ENCODE peak calls at places on chromosomes 13 and 19, in four cellular contexts. One of them, this sample, is unnamed.
A peak's percentile ranks its signal among the peaks of the same experiment; 100 is the strongest.

GRCh38 chr13:48749144-48749543 is 95.4 kb downstream of the CYSLTR2 start:
- DNase-seq in GDM1: no peak
- DNase-seq in activated CD4-positive, alpha-beta T cell treated with anti-CD3 and anti-CD28 coated beads for 24 hours: no peak
- DNase-seq in stimulated activated CD8-positive, alpha-beta memory T cell treated with anti-CD3 and anti-CD28 coated beads, Interleukin-4, amount 100 ng/mL, for 24 hours: no peak
- DNase-seq in this sample: peak; percentile 71

GRCh38 chr19:315811-316210 is 24.6 kb upstream of the PLPP2 start:
- DNase-seq in activated CD4-positive, alpha-beta T cell treated with anti-CD3 and anti-CD28 coated beads for 24 hours: no peak
- DNase-seq in GDM1: no peak
- DNase-seq in stimulated activated CD8-positive, alpha-beta memory T cell treated with anti-CD3 and anti-CD28 coated beads, Interleukin-4, amount 100 ng/mL, for 24 hours: no peak
- DNase-seq in this sample: no peak

GRCh38 chr13:18993884-18994660 is 187.6 kb downstream of the TUBA3C start:
- DNase-seq in GDM1: no peak
- DNase-seq in activated CD4-positive, alpha-beta T cell treated with anti-CD3 and anti-CD28 coated beads for 24 hours: no peak
- DNase-seq in stimulated activated CD8-positive, alpha-beta memory T cell treated with anti-CD3 and anti-CD28 coated beads, Interleukin-4, amount 100 ng/mL, for 24 hours: no peak
- DNase-seq in this sample: no peak

GRCh38 chr13:24863748-24864540 is 100.0 kb downstream of the RNF17 start:
- DNase-seq in GDM1: no peak
- DNase-seq in activated CD4-positive, alpha-beta T cell treated with anti-CD3 and anti-CD28 coated beads for 24 hours: no peak
- DNase-seq in stimulated activated CD8-positive, alpha-beta memory T cell treated with anti-CD3 and anti-CD28 coated beads, Interleukin-4, amount 100 ng/mL, for 24 hours: no peak
- DNase-seq in this sample: no peak

GRCh38 chr19:27673986-27674385 is 1539.0 kb downstream of the UQCRFS1 start:
- DNase-seq in activated CD4-positive, alpha-beta T cell treated with anti-CD3 and anti-CD28 coated beads for 24 hours: no peak
- DNase-seq in GDM1: no peak
- DNase-seq in stimulated activated CD8-positive, alpha-beta memory T cell treated with anti-CD3 and anti-CD28 coated beads, Interleukin-4, amount 100 ng/mL, for 24 hours: no peak
- DNase-seq in this sample: no peak

GRCh38 chr13:113041293-113041690 is 64.3 kb upstream of the F7 start:
- DNase-seq in GDM1: no peak
- DNase-seq in stimulated activated CD8-positive, alpha-beta memory T cell treated with anti-CD3 and anti-CD28 coated beads, Interleukin-4, amount 100 ng/mL, for 24 hours: no peak
- DNase-seq in activated CD4-positive, alpha-beta T cell treated with anti-CD3 and anti-CD28 coated beads for 24 hours: no peak
- DNase-seq in this sample: no peak

GRCh38 chr13:114048463-114048862 is 74.6 kb upstream of the C13orf46 start:
- DNase-seq in stimulated activated CD8-positive, alpha-beta memory T cell treated with anti-CD3 and anti-CD28 coated beads, Interleukin-4, amount 100 ng/mL, for 24 hours: no peak
- DNase-seq in activated CD4-positive, alpha-beta T cell treated with anti-CD3 and anti-CD28 coated beads for 24 hours: no peak
- DNase-seq in GDM1: no peak
- DNase-seq in this sample: no peak

GRCh38 chr13:101535192-101535746 is 82.8 kb downstream of the ITGBL1 start:
- DNase-seq in activated CD4-positive, alpha-beta T cell treated with anti-CD3 and anti-CD28 coated beads for 24 hours: no peak
- DNase-seq in GDM1: no peak
- DNase-seq in stimulated activated CD8-positive, alpha-beta memory T cell treated with anti-CD3 and anti-CD28 coated beads, Interleukin-4, amount 100 ng/mL, for 24 hours: no peak
- DNase-seq in this sample: no peak

GRCh38 chr13:25980255-25980654 is 71.6 kb downstream of the SHISA2 start:
- DNase-seq in stimulated activated CD8-positive, alpha-beta memory T cell treated with anti-CD3 and anti-CD28 coated beads, Interleukin-4, amount 100 ng/mL, for 24 hours: no peak
- DNase-seq in GDM1: no peak
- DNase-seq in activated CD4-positive, alpha-beta T cell treated with anti-CD3 and anti-CD28 coated beads for 24 hours: no peak
- DNase-seq in this sample: no peak

GRCh38 chr19:512548-513365 is 5.5 kb downstream of the TPGS1 start:
- DNase-seq in activated CD4-positive, alpha-beta T cell treated with anti-CD3 and anti-CD28 coated beads for 24 hours: no peak
- DNase-seq in stimulated activated CD8-positive, alpha-beta memory T cell treated with anti-CD3 and anti-CD28 coated beads, Interleukin-4, amount 100 ng/mL, for 24 hours: no peak
- DNase-seq in GDM1: no peak
- DNase-seq in this sample: no peak

GRCh38 chr13:40127476-40127875 is 472.0 kb downstream of the COG6 start:
- DNase-seq in stimulated activated CD8-positive, alpha-beta memory T cell treated with anti-CD3 and anti-CD28 coated beads, Interleukin-4, amount 100 ng/mL, for 24 hours: no peak
- DNase-seq in GDM1: no peak
- DNase-seq in activated CD4-positive, alpha-beta T cell treated with anti-CD3 and anti-CD28 coated beads for 24 hours: no peak
- DNase-seq in this sample: no peak

GRCh38 chr19:32945260-32945659 is 26.5 kb downstream of the CEP89 start:
- DNase-seq in activated CD4-positive, alpha-beta T cell treated with anti-CD3 and anti-CD28 coated beads for 24 hours: no peak
- DNase-seq in stimulated activated CD8-positive, alpha-beta memory T cell treated with anti-CD3 and anti-CD28 coated beads, Interleukin-4, amount 100 ng/mL, for 24 hours: no peak
- DNase-seq in GDM1: no peak
- DNase-seq in this sample: no peak

GRCh38 chr19:322616-323015 is 22.0 kb downstream of the MIER2 start:
- DNase-seq in GDM1: no peak
- DNase-seq in stimulated activated CD8-positive, alpha-beta memory T cell treated with anti-CD3 and anti-CD28 coated beads, Interleukin-4, amount 100 ng/mL, for 24 hours: no peak
- DNase-seq in activated CD4-positive, alpha-beta T cell treated with anti-CD3 and anti-CD28 coated beads for 24 hours: no peak
- DNase-seq in this sample: no peak

GRCh38 chr13:35283856-35284255 is 192.6 kb downstream of the MAB21L1 start:
- DNase-seq in GDM1: no peak
- DNase-seq in stimulated activated CD8-positive, alpha-beta memory T cell treated with anti-CD3 and anti-CD28 coated beads, Interleukin-4, amount 100 ng/mL, for 24 hours: no peak
- DNase-seq in activated CD4-positive, alpha-beta T cell treated with anti-CD3 and anti-CD28 coated beads for 24 hours: no peak
- DNase-seq in this sample: peak; percentile 80

GRCh38 chr13:72221276-72221962 is 354.4 kb upstream of the DACH1 start:
- DNase-seq in stimulated activated CD8-positive, alpha-beta memory T cell treated with anti-CD3 and anti-CD28 coated beads, Interleukin-4, amount 100 ng/mL, for 24 hours: no peak
- DNase-seq in activated CD4-positive, alpha-beta T cell treated with anti-CD3 and anti-CD28 coated beads for 24 hours: no peak
- DNase-seq in GDM1: peak; percentile 9
- DNase-seq in this sample: peak; percentile 42

GRCh38 chr13:111115051-111115840 is at the start of gene ARHGEF7:
- DNase-seq in stimulated activated CD8-positive, alpha-beta memory T cell treated with anti-CD3 and anti-CD28 coated beads, Interleukin-4, amount 100 ng/mL, for 24 hours: no peak
- DNase-seq in activated CD4-positive, alpha-beta T cell treated with anti-CD3 and anti-CD28 coated beads for 24 hours: no peak
- DNase-seq in GDM1: no peak
- DNase-seq in this sample: no peak

GRCh38 chr13:99998261-99998660 is 16.7 kb downstream of the ZIC2 start:
- DNase-seq in activated CD4-positive, alpha-beta T cell treated with anti-CD3 and anti-CD28 coated beads for 24 hours: no peak
- DNase-seq in stimulated activated CD8-positive, alpha-beta memory T cell treated with anti-CD3 and anti-CD28 coated beads, Interleukin-4, amount 100 ng/mL, for 24 hours: no peak
- DNase-seq in GDM1: no peak
- DNase-seq in this sample: no peak

GRCh38 chr19:35609881-35610353 is 2.6 kb upstream of the HAUS5 start:
- DNase-seq in stimulated activated CD8-positive, alpha-beta memory T cell treated with anti-CD3 and anti-CD28 coated beads, Interleukin-4, amount 100 ng/mL, for 24 hours: no peak
- DNase-seq in activated CD4-positive, alpha-beta T cell treated with anti-CD3 and anti-CD28 coated beads for 24 hours: no peak
- DNase-seq in GDM1: no peak
- DNase-seq in this sample: no peak

GRCh38 chr19:35068941-35069634 is 27.6 kb downstream of the HPN start:
- DNase-seq in activated CD4-positive, alpha-beta T cell treated with anti-CD3 and anti-CD28 coated beads for 24 hours: no peak
- DNase-seq in GDM1: no peak
- DNase-seq in stimulated activated CD8-positive, alpha-beta memory T cell treated with anti-CD3 and anti-CD28 coated beads, Interleukin-4, amount 100 ng/mL, for 24 hours: no peak
- DNase-seq in this sample: no peak

GRCh38 chr13:25064396-25064795 is 31.5 kb upstream of the PABPC3 start:
- DNase-seq in activated CD4-positive, alpha-beta T cell treated with anti-CD3 and anti-CD28 coated beads for 24 hours: no peak
- DNase-seq in GDM1: no peak
- DNase-seq in stimulated activated CD8-positive, alpha-beta memory T cell treated with anti-CD3 and anti-CD28 coated beads, Interleukin-4, amount 100 ng/mL, for 24 hours: no peak
- DNase-seq in this sample: no peak

This sample was measured in bronchial epithelial cell.